ENCODE peak calls at places on chromosomes 7 and 10, in four cellular contexts. U, X, A and Q are unnamed samples.

GRCh38 chr7:103821105-103821504 is 168.4 kb downstream of the RELN start:
- DNase-seq in U (no peak), X (no peak), A (no peak), Q (no peak)

GRCh38 chr7:87934699-87935372 is 785 bp downstream of the ADAM22 start:
- DNase-seq in X (no peak), A (no peak), U (no peak), Q (peak)

GRCh38 chr10:11214407-11214806 is 196.7 kb downstream of the CELF2 start:
- DNase-seq in X (no peak), A (no peak), U (no peak), Q (no peak)

GRCh38 chr10:77553966-77554365 is 83.6 kb downstream of the KCNMA1 start:
- DNase-seq in U (peak), A (no peak), X (no peak), Q (peak)

GRCh38 chr10:20891338-20891714 is 5.8 kb downstream of the NEBL start:
- DNase-seq in A (no peak), X (no peak), U (peak), Q (peak)

GRCh38 chr10:44975487-44976331 is 2.9 kb downstream of the DEPP1 start:
- DNase-seq in X (no peak), A (no peak), U (peak), Q (peak)

GRCh38 chr7:57204411-57204811 is 72.2 kb upstream of the ZNF479 start:
- DNase-seq in U (no peak), X (no peak), A (no peak), Q (no peak)

GRCh38 chr7:82700739-82701138 is 257.2 kb upstream of the CACNA2D1 start:
- DNase-seq in A (no peak), X (no peak), U (no peak), Q (no peak)

GRCh38 chr7:150842018-150842417 is 10.3 kb upstream of the AOC1 start:
- DNase-seq in A (no peak), U (no peak), X (no peak), Q (no peak)

GRCh38 chr10:124003070-124003419 is 90.4 kb downstream of the CHST15 start:
- DNase-seq in U (no peak), A (no peak), X (no peak), Q (no peak)

GRCh38 chr7:126806614-126807013 is 446.1 kb downstream of the GRM8 start:
- DNase-seq in X (no peak), A (no peak), U (no peak), Q (no peak)

GRCh38 chr7:6360841-6361240 is 86.9 kb downstream of the DAGLB start:
- DNase-seq in X (no peak), U (no peak), A (no peak), Q (no peak)

GRCh38 chr10:125159932-125160855 is at the start of gene CTBP2:
- DNase-seq in X (no peak), A (no peak), U (no peak), Q (peak)

GRCh38 chr7:105621617-105622016 is 40.3 kb upstream of the EFCAB10 start:
- DNase-seq in U (no peak), X (no peak), A (no peak), Q (no peak)

GRCh38 chr10:100186813-100187212 is 984 bp upstream of the ERLIN1 start:
- DNase-seq in A (no peak), X (peak), U (no peak), Q (peak)

GRCh38 chr7:108448777-108449576 is 7.3 kb downstream of the NRCAM start:
- DNase-seq in X (no peak), A (no peak), U (no peak), Q (no peak)

GRCh38 chr7:31058122-31058521 is 6.0 kb downstream of the ADCYAP1R1 start:
- DNase-seq in X (no peak), U (no peak), A (no peak), Q (peak)

GRCh38 chr10:6602021-6602699 is 22.1 kb upstream of the PRKCQ start:
- DNase-seq in A (no peak), X (no peak), U (no peak), Q (no peak)

GRCh38 chr7:96344236-96344635 is 22.3 kb upstream of the SLC25A13 start:
- DNase-seq in A (no peak), U (no peak), X (no peak), Q (no peak)